ENCODE peak calls at places on chromosomes 13 and 19, in five cellular contexts. One of them, this sample, is unnamed.

GRCh38 chr19:12834976-12835757 is 788 bp upstream of the RTBDN start:
- DNase-seq in HuH-7: peak
- DNase-seq in midbrain: no peak
- DNase-seq in progenitor cell of endocrine pancreas: no peak
- DNase-seq in thyroid gland: no peak
- DNase-seq in this sample: peak

GRCh38 chr19:55232284-55232597 is 3.7 kb upstream of the TMEM86B start:
- DNase-seq in midbrain: no peak
- DNase-seq in thyroid gland: peak
- DNase-seq in progenitor cell of endocrine pancreas: no peak
- DNase-seq in HuH-7: no peak
- DNase-seq in this sample: no peak

GRCh38 chr19:32519023-32519422 is 62.0 kb upstream of the PDCD5 start:
- DNase-seq in midbrain: no peak
- DNase-seq in HuH-7: no peak
- DNase-seq in progenitor cell of endocrine pancreas: no peak
- DNase-seq in thyroid gland: no peak
- DNase-seq in this sample: no peak

GRCh38 chr13:99777873-99778272 is 193.7 kb downstream of the ZIC5 start:
- DNase-seq in progenitor cell of endocrine pancreas: no peak
- DNase-seq in midbrain: no peak
- DNase-seq in thyroid gland: no peak
- DNase-seq in HuH-7: no peak
- DNase-seq in this sample: no peak

GRCh38 chr19:991174-991931 is 7.2 kb downstream of the WDR18 start:
- DNase-seq in midbrain: no peak
- DNase-seq in progenitor cell of endocrine pancreas: no peak
- DNase-seq in HuH-7: no peak
- DNase-seq in thyroid gland: no peak
- DNase-seq in this sample: no peak

GRCh38 chr19:42468273-42468796 is 25.6 kb upstream of the CXCL17 start:
- DNase-seq in progenitor cell of endocrine pancreas: no peak
- DNase-seq in HuH-7: no peak
- DNase-seq in thyroid gland: no peak
- DNase-seq in midbrain: no peak
- DNase-seq in this sample: no peak

GRCh38 chr19:9940778-9941177 is 4.5 kb upstream of the OLFM2 start:
- DNase-seq in HuH-7: no peak
- DNase-seq in thyroid gland: no peak
- DNase-seq in midbrain: no peak
- DNase-seq in progenitor cell of endocrine pancreas: no peak
- DNase-seq in this sample: no peak

GRCh38 chr13:59635591-59635990 is 528.1 kb downstream of the DIAPH3 start:
- DNase-seq in thyroid gland: no peak
- DNase-seq in midbrain: no peak
- DNase-seq in progenitor cell of endocrine pancreas: no peak
- DNase-seq in HuH-7: no peak
- DNase-seq in this sample: no peak

GRCh38 chr13:66322193-66322592 is 907.9 kb downstream of the PCDH9 start:
- DNase-seq in HuH-7: no peak
- DNase-seq in progenitor cell of endocrine pancreas: no peak
- DNase-seq in thyroid gland: no peak
- DNase-seq in midbrain: no peak
- DNase-seq in this sample: no peak

GRCh38 chr19:55667006-55667381 is 8.0 kb upstream of the EPN1 start:
- DNase-seq in HuH-7: no peak
- DNase-seq in thyroid gland: no peak
- DNase-seq in progenitor cell of endocrine pancreas: no peak
- DNase-seq in midbrain: no peak
- DNase-seq in this sample: no peak

GRCh38 chr19:18741566-18742121 is 49.5 kb downstream of the COMP start:
- DNase-seq in progenitor cell of endocrine pancreas: peak
- DNase-seq in midbrain: no peak
- DNase-seq in HuH-7: no peak
- DNase-seq in thyroid gland: peak
- DNase-seq in this sample: no peak

GRCh38 chr19:7981661-7982060 is 23.8 kb downstream of the ELAVL1 start:
- DNase-seq in progenitor cell of endocrine pancreas: no peak
- DNase-seq in HuH-7: no peak
- DNase-seq in thyroid gland: no peak
- DNase-seq in midbrain: no peak
- DNase-seq in this sample: no peak

GRCh38 chr19:5447700-5448311 is 7.4 kb upstream of the ZNRF4 start:
- DNase-seq in thyroid gland: no peak
- DNase-seq in HuH-7: no peak
- DNase-seq in midbrain: no peak
- DNase-seq in progenitor cell of endocrine pancreas: no peak
- DNase-seq in this sample: no peak

GRCh38 chr19:13028027-13028426 is 32.8 kb downstream of the NFIX start:
- DNase-seq in midbrain: no peak
- DNase-seq in HuH-7: no peak
- DNase-seq in progenitor cell of endocrine pancreas: no peak
- DNase-seq in thyroid gland: no peak
- DNase-seq in this sample: no peak

GRCh38 chr13:25165664-25166063 is 6.4 kb downstream of the AMER2 start:
- DNase-seq in midbrain: no peak
- DNase-seq in HuH-7: no peak
- DNase-seq in thyroid gland: no peak
- DNase-seq in progenitor cell of endocrine pancreas: no peak
- DNase-seq in this sample: no peak

GRCh38 chr19:3343619-3344502 is 22.5 kb upstream of the NFIC start:
- DNase-seq in HuH-7: peak
- DNase-seq in progenitor cell of endocrine pancreas: no peak
- DNase-seq in midbrain: peak
- DNase-seq in thyroid gland: peak
- DNase-seq in this sample: peak

GRCh38 chr19:42038675-42039074 is 31.3 kb downstream of the GRIK5 start:
- DNase-seq in HuH-7: no peak
- DNase-seq in thyroid gland: peak
- DNase-seq in midbrain: no peak
- DNase-seq in progenitor cell of endocrine pancreas: no peak
- DNase-seq in this sample: no peak

GRCh38 chr19:46607441-46607841 is 6.3 kb downstream of the CALM3 start:
- DNase-seq in HuH-7: no peak
- DNase-seq in midbrain: peak
- DNase-seq in progenitor cell of endocrine pancreas: no peak
- DNase-seq in thyroid gland: no peak
- DNase-seq in this sample: no peak

GRCh38 chr13:30978981-30979956 is 46.8 kb downstream of the TEX26 start:
- DNase-seq in HuH-7: peak
- DNase-seq in thyroid gland: peak
- DNase-seq in progenitor cell of endocrine pancreas: no peak
- DNase-seq in midbrain: no peak
- DNase-seq in this sample: peak

GRCh38 chr19:18386543-18387251 is 739 bp downstream of the GDF15 start:
- DNase-seq in midbrain: no peak
- DNase-seq in HuH-7: no peak
- DNase-seq in thyroid gland: no peak
- DNase-seq in progenitor cell of endocrine pancreas: no peak
- DNase-seq in this sample: peak

GRCh38 chr13:44132710-44133109 is 240.9 kb upstream of the SERP2 start:
- DNase-seq in progenitor cell of endocrine pancreas: no peak
- DNase-seq in thyroid gland: no peak
- DNase-seq in midbrain: peak
- DNase-seq in HuH-7: no peak
- DNase-seq in this sample: no peak

GRCh38 chr19:18519962-18520847 is 1.7 kb downstream of the ELL start:
- DNase-seq in HuH-7: peak
- DNase-seq in thyroid gland: peak
- DNase-seq in midbrain: no peak
- DNase-seq in progenitor cell of endocrine pancreas: peak
- DNase-seq in this sample: peak

GRCh38 chr13:29594310-29594709 is 1.2 kb downstream of the SLC7A1 start:
- DNase-seq in progenitor cell of endocrine pancreas: no peak
- DNase-seq in HuH-7: peak
- DNase-seq in midbrain: no peak
- DNase-seq in thyroid gland: peak
- DNase-seq in this sample: peak

GRCh38 chr13:67383358-67383757 is 153.2 kb upstream of the PCDH9 start:
- DNase-seq in thyroid gland: no peak
- DNase-seq in progenitor cell of endocrine pancreas: no peak
- DNase-seq in HuH-7: peak
- DNase-seq in midbrain: no peak
- DNase-seq in this sample: peak

GRCh38 chr19:48539503-48540096 is 12.4 kb upstream of the SULT2B1 start:
- DNase-seq in midbrain: no peak
- DNase-seq in thyroid gland: peak
- DNase-seq in progenitor cell of endocrine pancreas: no peak
- DNase-seq in HuH-7: no peak
- DNase-seq in this sample: peak

GRCh38 chr19:46426506-46427162 is 2.1 kb downstream of the PNMA8C start:
- DNase-seq in progenitor cell of endocrine pancreas: peak
- DNase-seq in thyroid gland: peak
- DNase-seq in HuH-7: peak
- DNase-seq in midbrain: peak
- DNase-seq in this sample: peak

GRCh38 chr13:83372786-83373185 is 509.5 kb downstream of the SLITRK1 start:
- DNase-seq in midbrain: no peak
- DNase-seq in thyroid gland: no peak
- DNase-seq in progenitor cell of endocrine pancreas: no peak
- DNase-seq in HuH-7: no peak
- DNase-seq in this sample: peak

GRCh38 chr13:77351326-77351725 is 24.4 kb upstream of the MYCBP2 start:
- DNase-seq in progenitor cell of endocrine pancreas: no peak
- DNase-seq in HuH-7: no peak
- DNase-seq in thyroid gland: no peak
- DNase-seq in midbrain: peak
- DNase-seq in this sample: no peak

GRCh38 chr13:43245374-43245964 is 222.1 kb downstream of the DNAJC15 start:
- DNase-seq in HuH-7: no peak
- DNase-seq in progenitor cell of endocrine pancreas: no peak
- DNase-seq in thyroid gland: no peak
- DNase-seq in midbrain: no peak
- DNase-seq in this sample: no peak

GRCh38 chr19:46904114-46905060 is 43.6 kb downstream of the ARHGAP35 start:
- DNase-seq in progenitor cell of endocrine pancreas: no peak
- DNase-seq in thyroid gland: no peak
- DNase-seq in HuH-7: no peak
- DNase-seq in midbrain: no peak
- DNase-seq in this sample: no peak

GRCh38 chr19:17866312-17867012 is 5.3 kb upstream of the SLC5A5 start:
- DNase-seq in thyroid gland: no peak
- DNase-seq in HuH-7: no peak
- DNase-seq in midbrain: no peak
- DNase-seq in progenitor cell of endocrine pancreas: no peak
- DNase-seq in this sample: no peak

GRCh38 chr13:29195459-29195858 is 375.3 kb downstream of the MTUS2 start:
- DNase-seq in progenitor cell of endocrine pancreas: no peak
- DNase-seq in thyroid gland: no peak
- DNase-seq in HuH-7: no peak
- DNase-seq in midbrain: no peak
- DNase-seq in this sample: no peak

GRCh38 chr13:61040180-61040579 is 375.5 kb downstream of the PCDH20 start:
- DNase-seq in thyroid gland: no peak
- DNase-seq in HuH-7: no peak
- DNase-seq in midbrain: no peak
- DNase-seq in progenitor cell of endocrine pancreas: no peak
- DNase-seq in this sample: no peak

GRCh38 chr19:511101-511841 is 4.0 kb downstream of the TPGS1 start:
- DNase-seq in HuH-7: no peak
- DNase-seq in thyroid gland: no peak
- DNase-seq in progenitor cell of endocrine pancreas: no peak
- DNase-seq in midbrain: no peak
- DNase-seq in this sample: no peak

GRCh38 chr13:112928958-112929777 is 39.8 kb upstream of the MCF2L start:
- DNase-seq in thyroid gland: peak
- DNase-seq in HuH-7: peak
- DNase-seq in midbrain: no peak
- DNase-seq in progenitor cell of endocrine pancreas: no peak
- DNase-seq in this sample: no peak

GRCh38 chr13:77105051-77105450 is 78.1 kb upstream of the FBXL3 start:
- DNase-seq in midbrain: no peak
- DNase-seq in progenitor cell of endocrine pancreas: no peak
- DNase-seq in thyroid gland: no peak
- DNase-seq in HuH-7: no peak
- DNase-seq in this sample: no peak

GRCh38 chr13:107767119-107767518 is 448.2 kb downstream of the LIG4 start:
- DNase-seq in midbrain: no peak
- DNase-seq in HuH-7: no peak
- DNase-seq in progenitor cell of endocrine pancreas: no peak
- DNase-seq in thyroid gland: no peak
- DNase-seq in this sample: no peak

GRCh38 chr19:49017041-49017665 is at the start of gene LHB:
- DNase-seq in midbrain: no peak
- DNase-seq in thyroid gland: no peak
- DNase-seq in progenitor cell of endocrine pancreas: no peak
- DNase-seq in HuH-7: no peak
- DNase-seq in this sample: no peak

GRCh38 chr13:24618219-24618955 is 61.8 kb upstream of the ATP12A start:
- DNase-seq in progenitor cell of endocrine pancreas: no peak
- DNase-seq in midbrain: no peak
- DNase-seq in HuH-7: no peak
- DNase-seq in thyroid gland: peak
- DNase-seq in this sample: no peak

This sample was measured in A549.